ENCODE peak calls at places on chromosomes 12 and 14, in eight cellular contexts. O, L, V, F, W, T, E and B are unnamed samples.

GRCh38 chr12:22562187-22563028 is 18.1 kb upstream of the C2CD5 start:
- DNase-seq in E (no peak), T (no peak), L (no peak), O (no peak), V (no peak), F (no peak), W (no peak), B (no peak)

GRCh38 chr12:24111101-24111500 is 161.6 kb upstream of the SOX5 start:
- DNase-seq in E (no peak), F (no peak), O (no peak), L (peak), V (no peak), W (no peak), T (peak), B (no peak)

GRCh38 chr12:98422809-98423208 is 92.6 kb upstream of the TMPO start:
- DNase-seq in O (peak), L (no peak), V (peak), F (no peak), W (peak), E (no peak), T (peak), B (no peak)

GRCh38 chr14:92600318-92601053 is 86.9 kb downstream of the RIN3 start:
- DNase-seq in O (peak), V (no peak), T (peak), W (no peak), L (peak), F (no peak), E (no peak), B (peak)

GRCh38 chr14:25413058-25413457 is 363.1 kb upstream of the STXBP6 start:
- DNase-seq in O (no peak), W (no peak), T (no peak), V (no peak), F (no peak), E (no peak), L (no peak), B (no peak)

GRCh38 chr14:54490448-54490805 is 1.6 kb upstream of the GMFB start:
- DNase-seq in L (no peak), V (no peak), O (peak), E (no peak), W (no peak), T (no peak), F (no peak), B (no peak)

GRCh38 chr12:3833670-3834310 is 39.4 kb downstream of the PARP11 start:
- DNase-seq in F (no peak), V (peak), O (no peak), L (no peak), T (no peak), E (no peak), W (no peak), B (no peak)

GRCh38 chr14:95463173-95463901 is 53.1 kb downstream of the SYNE3 start:
- DNase-seq in E (no peak), V (no peak), L (no peak), F (no peak), O (no peak), T (no peak), W (peak), B (peak)

GRCh38 chr14:95664546-95664945 is 21.7 kb upstream of the TCL1B start:
- DNase-seq in W (no peak), V (no peak), O (no peak), E (no peak), F (peak), L (no peak), T (no peak), B (no peak)

GRCh38 chr14:72471346-72471745 is 422.6 kb downstream of the DPF3 start:
- DNase-seq in V (no peak), E (no peak), T (peak), L (peak), O (peak), F (no peak), W (no peak), B (no peak)

GRCh38 chr14:91127411-91127810 is 13.5 kb downstream of the DGLUCY start:
- DNase-seq in O (peak), F (no peak), E (no peak), L (no peak), T (no peak), W (no peak), V (no peak), B (no peak)

GRCh38 chr12:45989857-45990467 is 412 bp downstream of the SCAF11 start:
- DNase-seq in F (peak), W (peak), V (peak), T (peak), E (peak), L (peak), O (peak), B (peak)

GRCh38 chr12:30437044-30437443 is 258.6 kb downstream of the IPO8 start:
- DNase-seq in E (no peak), V (no peak), F (no peak), W (no peak), T (no peak), L (peak), O (peak), B (no peak)

GRCh38 chr12:41700940-41701339 is 443.7 kb downstream of the GXYLT1 start:
- DNase-seq in T (no peak), F (no peak), V (no peak), L (no peak), O (no peak), E (no peak), W (no peak), B (no peak)

GRCh38 chr12:102811125-102811737 is 105.8 kb downstream of the PAH start:
- DNase-seq in V (peak), T (peak), E (peak), W (peak), O (peak), F (peak), L (no peak), B (peak)

GRCh38 chr12:40002178-40003169 is 103.4 kb downstream of the SLC2A13 start:
- DNase-seq in E (no peak), L (no peak), V (no peak), F (no peak), W (no peak), O (peak), T (peak), B (no peak)

GRCh38 chr12:78062781-78063180 is 232.1 kb downstream of the NAV3 start:
- DNase-seq in L (peak), E (no peak), V (no peak), T (peak), W (peak), O (peak), F (no peak), B (no peak)

GRCh38 chr12:46524778-46525177 is 152.2 kb upstream of the SLC38A2 start:
- DNase-seq in T (peak), F (no peak), V (peak), O (no peak), L (peak), E (no peak), W (peak), B (peak)

GRCh38 chr12:65830305-65830704 is 6.0 kb downstream of the HMGA2 start:
- DNase-seq in F (no peak), T (no peak), O (peak), E (no peak), W (peak), V (no peak), L (peak), B (peak)

GRCh38 chr14:59629384-59630158 is 53.0 kb upstream of the CCDC175 start:
- DNase-seq in W (no peak), F (no peak), V (peak), T (no peak), E (no peak), O (no peak), L (no peak), B (peak)

GRCh38 chr12:14193623-14194022 is 171.9 kb upstream of the ATF7IP start:
- DNase-seq in O (no peak), W (no peak), V (peak), L (no peak), T (no peak), F (no peak), E (no peak), B (no peak)

GRCh38 chr12:1532796-1533195 is 61.6 kb downstream of the FBXL14 start:
- DNase-seq in T (peak), F (peak), O (no peak), V (no peak), E (no peak), L (no peak), W (no peak), B (no peak)

GRCh38 chr12:88993655-88994054 is 358.6 kb downstream of the DUSP6 start:
- DNase-seq in V (peak), L (peak), T (peak), W (peak), O (peak), F (peak), E (peak), B (peak)

GRCh38 chr14:59354666-59355065 is 110.5 kb downstream of the GPR135 start:
- DNase-seq in E (no peak), T (peak), F (no peak), O (peak), V (no peak), L (peak), W (no peak), B (no peak)

GRCh38 chr14:63727231-63727735 is 582 bp downstream of the SGPP1 start:
- DNase-seq in T (peak), O (peak), E (no peak), V (peak), F (peak), L (peak), W (peak), B (peak)

GRCh38 chr12:29256598-29256997 is 107.5 kb downstream of the FAR2 start:
- DNase-seq in V (no peak), T (no peak), L (no peak), E (no peak), F (no peak), O (no peak), W (no peak), B (no peak)

GRCh38 chr14:29709490-29709889 is 218.2 kb downstream of the PRKD1 start:
- DNase-seq in V (no peak), W (no peak), L (no peak), O (no peak), T (peak), F (no peak), E (no peak), B (no peak)

GRCh38 chr12:106682594-106683234 is 91.8 kb upstream of the RIC8B start:
- DNase-seq in O (peak), W (peak), V (peak), T (peak), L (peak), E (no peak), F (peak), B (no peak)

GRCh38 chr14:21041676-21042433 is at the start of gene RNASE7:
- DNase-seq in T (peak), L (peak), E (no peak), O (no peak), V (no peak), F (no peak), W (no peak), B (peak)

GRCh38 chr12:122614839-122615238 is 87.8 kb downstream of the KNTC1 start:
- DNase-seq in T (peak), O (no peak), E (no peak), W (no peak), V (no peak), L (peak), F (no peak), B (no peak)

GRCh38 chr12:26791328-26791791 is 41.6 kb downstream of the ITPR2 start:
- DNase-seq in W (no peak), O (no peak), E (no peak), L (peak), F (peak), V (no peak), T (peak), B (no peak)

GRCh38 chr12:130041983-130042812 is 120.1 kb upstream of the FZD10 start:
- DNase-seq in O (no peak), T (peak), E (peak), V (peak), L (no peak), F (no peak), W (no peak), B (no peak)

GRCh38 chr14:89000007-89000942 is 175.8 kb downstream of the TTC8 start:
- DNase-seq in F (no peak), O (peak), W (peak), V (peak), T (peak), E (no peak), L (peak), B (peak)

GRCh38 chr12:116380066-116380465 is 102.6 kb upstream of the MED13L start:
- DNase-seq in V (no peak), F (no peak), L (no peak), O (no peak), W (no peak), E (no peak), T (no peak), B (no peak)

GRCh38 chr14:50964683-50965390 is 20.6 kb upstream of the PYGL start:
- DNase-seq in L (peak), V (no peak), T (peak), O (peak), F (no peak), W (peak), E (no peak), B (peak)

GRCh38 chr14:102594514-102595175 is 2.2 kb downstream of the RCOR1 start:
- DNase-seq in W (peak), T (peak), V (peak), F (peak), E (no peak), O (peak), L (peak), B (peak)

GRCh38 chr14:70343141-70343540 is 16.3 kb downstream of the COX16 start:
- DNase-seq in W (no peak), O (no peak), T (no peak), E (no peak), V (no peak), L (no peak), F (no peak), B (peak)

GRCh38 chr12:123533672-123534643 is at the start of gene RILPL1:
- DNase-seq in E (peak), L (peak), F (peak), W (peak), V (peak), T (peak), O (peak), B (peak)

GRCh38 chr12:5213990-5214389 is 170.3 kb downstream of the KCNA5 start:
- DNase-seq in V (no peak), E (no peak), F (no peak), T (no peak), O (no peak), L (no peak), W (no peak), B (no peak)

GRCh38 chr12:5206401-5207175 is 162.9 kb downstream of the KCNA5 start:
- DNase-seq in T (no peak), V (no peak), W (no peak), L (no peak), O (no peak), E (no peak), F (no peak), B (no peak)

GRCh38 chr12:5210179-5210917 is 166.7 kb downstream of the KCNA5 start:
- DNase-seq in V (no peak), T (no peak), W (no peak), E (no peak), L (no peak), O (no peak), F (no peak), B (no peak)

DNA sequence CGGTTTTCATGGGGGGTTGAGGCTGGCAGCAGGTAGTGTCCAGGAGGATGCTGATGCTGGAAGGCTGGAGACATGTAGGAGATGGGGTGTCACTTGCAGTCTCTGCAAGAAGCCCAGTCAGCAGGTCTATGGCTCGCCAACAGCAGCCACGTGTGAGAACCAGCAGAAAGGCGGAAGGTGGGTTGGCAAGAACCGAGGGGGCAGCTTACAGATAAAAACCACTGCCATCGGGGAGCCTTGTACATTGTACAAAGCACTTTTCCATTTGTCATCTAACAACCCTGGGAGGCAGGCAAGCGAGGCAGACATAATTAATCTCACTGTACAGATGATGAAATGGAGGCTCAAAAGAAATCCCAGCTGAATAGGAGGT is 167.2 kb downstream of the KCNA5 start:
- DNase-seq in V (no peak), F (no peak), W (no peak), O (no peak), L (no peak), E (no peak), T (no peak), B (no peak)
- H3K4me3 ChIP-seq in V (no peak), F (no peak), W (no peak), O (no peak), L (no peak), E (no peak), T (no peak), B (no peak)

GRCh38 chr14:75299576-75299975 is 20.9 kb downstream of the FOS start:
- DNase-seq in E (no peak), W (no peak), O (no peak), V (no peak), L (no peak), F (no peak), T (no peak), B (no peak)
- H3K27ac ChIP-seq in E (no peak), W (no peak), O (no peak), V (no peak), L (no peak), F (no peak), T (no peak), B (no peak)

GRCh38 chr14:55814873-55815272 is 234.9 kb downstream of the KTN1 start:
- DNase-seq in V (no peak), T (peak), E (no peak), L (peak), O (no peak), W (peak), F (no peak), B (no peak)
- H2AFZ ChIP-seq in V (peak), T (no peak), E (no peak), L (no peak), O (peak), W (peak), F (no peak), B (peak)

GRCh38 chr12:16606201-16606849 is 363 bp upstream of the LMO3 start:
- DNase-seq in T (peak), E (no peak), W (peak), L (peak), F (no peak), V (peak), O (peak), B (peak)
- H3K4me3 ChIP-seq in T (peak), E (peak), W (peak), L (peak), F (no peak), V (peak), O (peak), B (peak)

GRCh38 chr12:20560935-20561334 is 134.2 kb upstream of the SLCO1C1 start:
- DNase-seq in F (no peak), T (no peak), O (no peak), W (no peak), E (no peak), V (no peak), L (no peak), B (no peak)
- H3K27ac ChIP-seq in F (no peak), T (no peak), O (no peak), W (no peak), E (no peak), V (no peak), L (no peak), B (no peak)

GRCh38 chr12:51687142-51687935 is 96.3 kb downstream of the SCN8A start:
- DNase-seq in O (peak), F (no peak), V (no peak), T (peak), L (peak), W (peak), E (no peak), B (peak)
- H2AFZ ChIP-seq in O (no peak), F (no peak), V (no peak), T (no peak), L (no peak), W (peak), E (no peak), B (no peak)

DNA sequence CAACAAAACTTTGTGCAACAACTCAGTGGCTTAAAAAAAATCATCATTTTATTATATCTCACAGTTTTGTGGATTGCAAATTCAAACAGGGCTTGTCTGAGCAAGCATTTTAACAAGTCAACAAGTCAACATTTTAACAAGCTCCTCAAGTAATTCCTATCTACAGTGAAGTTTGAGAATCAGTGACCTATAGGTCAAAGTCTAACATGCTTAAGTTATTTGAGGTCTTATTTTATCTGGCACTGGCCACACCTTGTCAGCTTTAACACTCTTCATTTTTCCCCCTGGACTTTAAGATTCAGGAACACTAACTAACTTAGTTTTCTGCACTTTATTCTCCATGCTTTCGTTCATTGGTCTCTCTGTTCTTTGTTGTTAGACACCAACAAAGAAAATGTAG is 71.2 kb upstream of the PELI2 start:
- DNase-seq in L (no peak), W (no peak), F (no peak), T (no peak), V (no peak), O (no peak), E (no peak), B (no peak)
- H3K4me3 ChIP-seq in L (no peak), W (no peak), F (no peak), T (no peak), V (no peak), O (no peak), E (no peak), B (no peak)

GRCh38 chr14:104797112-104798044 is 1.8 kb upstream of the AKT1 start:
- DNase-seq in E (no peak), F (peak), V (peak), O (no peak), W (no peak), T (no peak), L (no peak), B (peak)
- H3K27ac ChIP-seq in E (no peak), F (no peak), V (no peak), O (no peak), W (no peak), T (no peak), L (no peak), B (no peak)

DNA sequence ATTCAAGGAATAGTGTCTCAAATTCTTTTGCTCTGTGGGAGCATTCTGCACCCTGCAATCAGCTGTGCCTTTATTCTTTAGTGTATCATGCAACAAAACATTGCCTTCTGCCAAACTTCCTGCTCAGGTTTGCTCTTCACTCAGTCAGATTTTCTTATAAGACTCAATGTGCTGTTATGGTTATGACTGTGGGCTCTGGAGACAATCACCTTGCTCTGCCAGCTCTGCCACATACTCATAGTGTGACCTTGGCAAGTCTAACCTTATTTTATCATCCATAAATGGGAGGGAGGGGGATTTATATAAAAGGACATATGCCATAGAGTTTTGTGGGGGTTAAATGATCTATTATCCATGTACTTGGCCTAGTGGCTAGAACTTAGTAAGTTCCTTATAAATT is 51.3 kb downstream of the SRGAP1 start:
- DNase-seq in W (no peak), L (no peak), T (no peak), F (no peak), V (no peak), O (no peak), E (no peak), B (no peak)
- H2AFZ ChIP-seq in W (no peak), L (no peak), T (no peak), F (no peak), V (no peak), O (no peak), E (no peak), B (no peak)